ENCODE peak calls at places on chromosomes 3 and 15, in seven cellular contexts. X, N, E, F, I, V and B are unnamed samples.

GRCh38 chr15:41695750-41696436 is 35.7 kb downstream of the MGA start:
- DNase-seq in X (no peak), N (no peak), E (no peak), F (peak; percentile 73), I (peak; percentile 38), V (peak; percentile 31), B (no peak)

GRCh38 chr15:92907880-92908279 is 7.8 kb downstream of the CHD2 start:
- DNase-seq in X (no peak), N (no peak), E (no peak), F (peak; percentile 90), I (no peak), V (peak; percentile 26), B (peak; percentile 31)

GRCh38 chr3:186705882-186706780 is 11.0 kb upstream of the KNG1 start:
- DNase-seq in X (no peak), N (no peak), E (peak; percentile 89), F (no peak), I (no peak), V (no peak), B (no peak)

GRCh38 chr15:63041982-63042878 is at the start of gene TPM1:
- DNase-seq in X (peak; percentile 90), N (peak; percentile 64), E (no peak), F (peak; percentile 93), I (no peak), V (peak; percentile 81), B (peak; percentile 92)

GRCh38 chr3:56938545-56938944 is 121.9 kb upstream of the SPATA12 start:
- DNase-seq in X (no peak), N (no peak), E (no peak), F (no peak), I (no peak), V (no peak), B (no peak)

GRCh38 chr3:77039606-77040553 is at the start of gene ROBO2:
- DNase-seq in X (no peak), N (no peak), E (no peak), F (peak; percentile 2), I (peak; percentile 11), V (no peak), B (peak; percentile 42)

GRCh38 chr15:57572463-57572862 is 19.2 kb upstream of the MYZAP start:
- DNase-seq in X (no peak), N (no peak), E (no peak), F (no peak), I (no peak), V (no peak), B (no peak)

GRCh38 chr3:134299185-134299887 is 48.7 kb upstream of the RYK start:
- DNase-seq in X (no peak), N (no peak), E (peak; percentile 33), F (peak; percentile 53), I (peak; percentile 78), V (no peak), B (no peak)

GRCh38 chr3:185813691-185814215 is 11.1 kb downstream of the IGF2BP2 start:
- DNase-seq in X (no peak), N (no peak), E (no peak), F (peak; percentile 86), I (no peak), V (no peak), B (no peak)

GRCh38 chr3:130827486-130827885 is 66.4 kb upstream of the ATP2C1 start:
- DNase-seq in X (no peak), N (no peak), E (no peak), F (no peak), I (no peak), V (no peak), B (no peak)

GRCh38 chr15:87599616-87600015 is 656.9 kb downstream of the NTRK3 start:
- DNase-seq in X (no peak), N (no peak), E (no peak), F (peak; percentile 31), I (no peak), V (no peak), B (no peak)

GRCh38 chr15:61929452-61929851 is 130.8 kb downstream of the VPS13C start:
- DNase-seq in X (no peak), N (no peak), E (no peak), F (no peak), I (no peak), V (no peak), B (no peak)

GRCh38 chr3:168884353-168884903 is 779.1 kb downstream of the MECOM start:
- DNase-seq in X (no peak), N (peak; percentile 50), E (no peak), F (peak; percentile 87), I (peak; percentile 71), V (no peak), B (no peak)

GRCh38 chr15:40104296-40104864 is 4.3 kb downstream of the BMF start:
- DNase-seq in X (no peak), N (no peak), E (no peak), F (no peak), I (no peak), V (no peak), B (no peak)

GRCh38 chr3:157290761-157291160 is 130.8 kb upstream of the CCNL1 start:
- DNase-seq in X (no peak), N (no peak), E (no peak), F (peak; percentile 63), I (no peak), V (no peak), B (no peak)

GRCh38 chr3:39134305-39134704 is 19.1 kb downstream of the CSRNP1 start:
- DNase-seq in X (no peak), N (no peak), E (no peak), F (no peak), I (no peak), V (no peak), B (no peak)

GRCh38 chr3:143036557-143036956 is 35.2 kb downstream of the U2SURP start:
- DNase-seq in X (no peak), N (no peak), E (peak; percentile 73), F (no peak), I (peak; percentile 97), V (no peak), B (no peak)

GRCh38 chr3:39501982-39502837 is 34.7 kb downstream of the MOBP start:
- DNase-seq in X (no peak), N (no peak), E (no peak), F (no peak), I (no peak), V (no peak), B (no peak)

GRCh38 chr3:192879346-192880031 is 38.2 kb downstream of the MB21D2 start:
- DNase-seq in X (no peak), N (no peak), E (no peak), F (peak; percentile 96), I (no peak), V (peak; percentile 95), B (no peak)

GRCh38 chr3:138188013-138188352 is 882 bp downstream of the ARMC8 start:
- DNase-seq in X (no peak), N (no peak), E (no peak), F (peak; percentile 54), I (no peak), V (no peak), B (no peak)

GRCh38 chr3:153379516-153379915 is 217.5 kb downstream of the RAP2B start:
- DNase-seq in X (no peak), N (no peak), E (no peak), F (peak; percentile 37), I (no peak), V (no peak), B (no peak)

GRCh38 chr3:14646150-14646573 is 5.4 kb upstream of the CCDC174 start:
- DNase-seq in X (no peak), N (no peak), E (no peak), F (no peak), I (no peak), V (no peak), B (no peak)

GRCh38 chr3:141334627-141335250 is 33.6 kb upstream of the ZBTB38 start:
- DNase-seq in X (no peak), N (no peak), E (no peak), F (no peak), I (no peak), V (no peak), B (no peak)

GRCh38 chr3:141336672-141337522 is 31.4 kb upstream of the ZBTB38 start:
- DNase-seq in X (no peak), N (no peak), E (no peak), F (peak; percentile 87), I (no peak), V (no peak), B (no peak)

GRCh38 chr3:141337523-141337854 is 30.8 kb upstream of the ZBTB38 start:
- DNase-seq in X (no peak), N (no peak), E (no peak), F (no peak), I (no peak), V (no peak), B (no peak)

GRCh38 chr3:141333796-141334626 is 34.3 kb upstream of the ZBTB38 start:
- DNase-seq in X (no peak), N (no peak), E (no peak), F (peak; percentile 78), I (no peak), V (no peak), B (no peak)

DNA sequence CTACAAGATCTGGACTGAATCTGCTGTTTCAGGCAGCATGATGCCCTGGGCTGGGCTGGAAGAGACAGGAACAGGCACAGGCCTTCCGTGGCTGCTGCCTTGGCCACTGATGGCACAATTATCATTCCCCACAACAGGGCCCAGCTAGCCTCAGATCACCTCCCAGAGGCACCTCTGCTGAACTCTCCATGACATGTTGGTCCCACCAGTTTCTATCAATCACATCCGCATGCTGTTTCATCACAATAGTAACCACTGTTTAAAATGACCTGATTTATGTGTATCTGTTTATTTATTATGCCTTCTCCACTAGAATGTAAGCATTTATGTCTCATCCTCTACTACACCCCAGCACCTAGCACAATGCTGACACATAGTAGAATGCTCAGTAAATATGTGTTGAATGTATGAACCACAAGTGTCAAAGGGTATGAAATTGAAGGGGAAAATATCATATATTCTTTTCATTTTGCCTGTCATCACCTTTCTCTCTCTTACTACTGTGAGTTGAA is 32.7 kb upstream of the ZBTB38 start:
- DNase-seq in X (no peak), N (no peak), E (no peak), F (peak; percentile 67), I (no peak), V (no peak), B (no peak)
- H3K4me1 ChIP-seq in X (no peaks in the 10 kb centered on the region), N (no peaks in the 10 kb centered on the region), E (peaks cover 12% of the 10 kb centered on the region), F (peaks cover 38% of the 10 kb centered on the region), I (peaks cover 20% of the 10 kb centered on the region), V (peaks cover 4% of the 10 kb centered on the region), B (no peaks in the 10 kb centered on the region)

DNA sequence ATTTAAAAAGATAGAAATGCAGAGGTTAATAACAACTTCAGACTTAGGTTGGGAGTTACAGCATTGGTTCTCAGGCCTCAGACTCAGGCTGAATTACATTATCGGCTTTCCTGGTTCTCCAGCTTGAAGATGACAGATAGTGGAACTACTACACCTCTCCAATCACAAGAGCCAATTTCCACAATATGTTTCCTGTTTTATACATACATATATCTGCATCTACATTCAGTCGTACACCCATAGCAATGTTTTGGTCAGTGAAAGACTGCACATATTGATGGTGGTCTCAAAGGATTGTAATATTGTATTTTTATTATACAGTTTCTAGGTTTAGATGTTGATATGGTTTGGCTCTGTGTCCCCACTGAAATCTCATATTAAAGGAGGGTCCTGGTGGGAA is 35.4 kb downstream of the AADACL2 start:
- DNase-seq in X (no peak), N (no peak), E (no peak), F (no peak), I (no peak), V (no peak), B (no peak)
- H3K4me1 ChIP-seq in X (no peaks in the 10 kb centered on the region), N (peaks cover 18% of the 10 kb centered on the region), E (no peaks in the 10 kb centered on the region), F (no peaks in the 10 kb centered on the region), I (no peaks in the 10 kb centered on the region), V (no peaks in the 10 kb centered on the region), B (peaks cover 3% of the 10 kb centered on the region)

GRCh38 chr15:69288531-69289311 is 10.0 kb upstream of the PAQR5 start:
- DNase-seq in X (no peak), N (no peak), E (no peak), F (no peak), I (no peak), V (no peak), B (no peak)
- H3K4me1 ChIP-seq in X (no peaks in the 10 kb centered on the region), N (no peaks in the 10 kb centered on the region), E (no peaks in the 10 kb centered on the region), F (peaks cover 16% of the 10 kb centered on the region), I (no peaks in the 10 kb centered on the region), V (no peaks in the 10 kb centered on the region), B (no peaks in the 10 kb centered on the region)

GRCh38 chr3:58151637-58152036 is 59.1 kb downstream of the DNASE1L3 start:
- DNase-seq in X (no peak), N (no peak), E (no peak), F (no peak), I (no peak), V (no peak), B (no peak)
- H3K4me1 ChIP-seq in X (no peaks in the 10 kb centered on the region), N (no peaks in the 10 kb centered on the region), E (no peaks in the 10 kb centered on the region), F (no peaks in the 10 kb centered on the region), I (no peaks in the 10 kb centered on the region), V (no peaks in the 10 kb centered on the region), B (no peaks in the 10 kb centered on the region)